ENCODE peak calls at places on chromosomes 6 and 20, in four cellular contexts. U is activated T-helper 1 cell treated with anti-CD3 and anti-CD28 coated beads, Interleukin-12 subunit alpha, Interleukin-12 subunit beta, Interleukin-2, Interleukin-4 antibody, amounts not matched to agents 30 ng/mL and 10 ng/mL and 1 ng/mL, durations not matched to agents 14 hours and 24 hours and 36 hours; Y is NCI-H1092 treated with DMSO at 0.1 percent for 48 hours; V is NT2/D1. H is an unnamed sample.

GRCh38 chr6:37141291-37142046 is 28.5 kb upstream of the PIM1 start:
- DNase-seq in U (no peak), V (peak), Y (no peak), H (no peak)

GRCh38 chr6:142489722-142490610 is 188.2 kb downstream of the ADGRG6 start:
- DNase-seq in Y (no peak), V (no peak), U (no peak), H (no peak)

GRCh38 chr20:54140927-54141566 is 32.7 kb downstream of the CYP24A1 start:
- DNase-seq in V (no peak), Y (no peak), U (no peak), H (no peak)

GRCh38 chr6:144689503-144690040 is 404.4 kb downstream of the UTRN start:
- DNase-seq in U (no peak), Y (no peak), V (no peak), H (no peak)

GRCh38 chr20:278607-279571 is 11.7 kb downstream of the C20orf96 start:
- DNase-seq in U (no peak), Y (no peak), V (no peak), H (no peak)

GRCh38 chr6:148518371-148519156 is 175.9 kb downstream of the SASH1 start:
- DNase-seq in Y (no peak), V (no peak), U (no peak), H (no peak)

GRCh38 chr6:6004147-6004995 is 2.4 kb downstream of the NRN1 start:
- DNase-seq in V (no peak), Y (peak), U (no peak), H (no peak)

GRCh38 chr6:45590225-45590624 is 212.5 kb upstream of the SUPT3H start:
- DNase-seq in V (no peak), Y (no peak), U (no peak), H (no peak)

GRCh38 chr20:44695295-44696230 is 19.6 kb upstream of the CCN5 start:
- DNase-seq in U (no peak), V (no peak), Y (no peak), H (no peak)

GRCh38 chr6:167795874-167796667 is 30.6 kb upstream of the AFDN start:
- DNase-seq in Y (no peak), U (no peak), V (no peak), H (no peak)

GRCh38 chr20:20856306-20856705 is 143.9 kb upstream of the RALGAPA2 start:
- DNase-seq in U (no peak), Y (no peak), V (no peak), H (peak)

GRCh38 chr20:23637282-23638221 is at the start of gene CST3:
- DNase-seq in V (peak), Y (peak), U (no peak), H (peak)

GRCh38 chr6:7640607-7641577 is 50.9 kb downstream of the SNRNP48 start:
- DNase-seq in U (no peak), V (no peak), Y (no peak), H (no peak)

GRCh38 chr6:68468244-68468884 is 166.7 kb upstream of the ADGRB3 start:
- DNase-seq in U (no peak), V (peak), Y (no peak), H (peak)

GRCh38 chr20:13492001-13492480 is 146.7 kb downstream of the TASP1 start:
- DNase-seq in V (peak), Y (no peak), U (no peak), H (no peak)

GRCh38 chr20:46060975-46061374 is 28.8 kb downstream of the NCOA5 start:
- DNase-seq in V (no peak), U (no peak), Y (no peak), H (no peak)

GRCh38 chr20:2421247-2421646 is 40.5 kb downstream of the TGM6 start:
- DNase-seq in Y (peak), V (no peak), U (no peak), H (no peak)

GRCh38 chr20:49694450-49695071 is 19.1 kb downstream of the B4GALT5 start:
- DNase-seq in U (no peak), V (no peak), Y (no peak), H (no peak)

GRCh38 chr20:5539656-5540055 is 210.5 kb upstream of the SHLD1 start:
- DNase-seq in Y (no peak), U (no peak), V (no peak), H (no peak)

GRCh38 chr6:23350752-23351453 is 775.1 kb upstream of the NRSN1 start:
- DNase-seq in U (no peak), V (no peak), Y (no peak), H (no peak)

GRCh38 chr6:122622404-122622938 is 12.3 kb downstream of the PKIB start:
- DNase-seq in V (no peak), Y (peak), U (no peak), H (no peak)

GRCh38 chr6:30107756-30108155 is 5.1 kb downstream of the TRIM31 start:
- DNase-seq in U (no peak), Y (no peak), V (no peak), H (no peak)

H was measured in AML-193.